ENCODE peak calls at places on chromosomes 16 and 17, in eight cellular contexts. One of them, this sample, is unnamed.

GRCh38 chr16:48479955-48480354 is 94.7 kb upstream of the SIAH1 start:
- DNase-seq in SK-N-SH: no peak
- DNase-seq in K562: no peak
- DNase-seq in GM12878: no peak
- DNase-seq in HepG2: peak
- DNase-seq in H1: no peak
- DNase-seq in GM23338: no peak
- DNase-seq in HCT116: no peak
- DNase-seq in this sample: no peak

GRCh38 chr16:86045601-86045971 is 146.6 kb downstream of the IRF8 start:
- DNase-seq in SK-N-SH: no peak
- DNase-seq in HepG2: no peak
- DNase-seq in H1: no peak
- DNase-seq in HCT116: no peak
- DNase-seq in GM12878: no peak
- DNase-seq in GM23338: no peak
- DNase-seq in K562: no peak
- DNase-seq in this sample: no peak

GRCh38 chr17:34872640-34873039 is 88.6 kb downstream of the CCT6B start:
- DNase-seq in GM12878: no peak
- DNase-seq in SK-N-SH: no peak
- DNase-seq in HepG2: no peak
- DNase-seq in K562: no peak
- DNase-seq in GM23338: no peak
- DNase-seq in HCT116: no peak
- DNase-seq in H1: no peak
- DNase-seq in this sample: no peak

GRCh38 chr16:14324581-14324980 is 253.5 kb downstream of the MRTFB start:
- DNase-seq in HepG2: no peak
- DNase-seq in GM12878: no peak
- DNase-seq in GM23338: no peak
- DNase-seq in SK-N-SH: no peak
- DNase-seq in H1: no peak
- DNase-seq in K562: no peak
- DNase-seq in HCT116: no peak
- DNase-seq in this sample: peak

GRCh38 chr16:77874347-77874746 is 86.0 kb downstream of the VAT1L start:
- DNase-seq in SK-N-SH: no peak
- DNase-seq in H1: no peak
- DNase-seq in GM23338: no peak
- DNase-seq in HCT116: no peak
- DNase-seq in GM12878: no peak
- DNase-seq in K562: no peak
- DNase-seq in HepG2: no peak
- DNase-seq in this sample: no peak

GRCh38 chr17:81044764-81045589 is 10.0 kb downstream of the BAIAP2 start:
- DNase-seq in HCT116: no peak
- DNase-seq in GM12878: no peak
- DNase-seq in SK-N-SH: peak
- DNase-seq in HepG2: peak
- DNase-seq in K562: peak
- DNase-seq in GM23338: no peak
- DNase-seq in H1: no peak
- DNase-seq in this sample: peak

GRCh38 chr17:1227917-1228751 is 42.1 kb upstream of the BHLHA9 start:
- DNase-seq in GM12878: peak
- DNase-seq in H1: no peak
- DNase-seq in GM23338: peak
- DNase-seq in HCT116: no peak
- DNase-seq in HepG2: no peak
- DNase-seq in SK-N-SH: no peak
- DNase-seq in K562: no peak
- DNase-seq in this sample: no peak

GRCh38 chr16:57900796-57901479 is 70.0 kb downstream of the CNGB1 start:
- DNase-seq in H1: no peak
- DNase-seq in K562: no peak
- DNase-seq in HepG2: no peak
- DNase-seq in GM23338: no peak
- DNase-seq in GM12878: no peak
- DNase-seq in SK-N-SH: no peak
- DNase-seq in HCT116: no peak
- DNase-seq in this sample: no peak

GRCh38 chr16:84735846-84736586 is 36.2 kb downstream of the USP10 start:
- DNase-seq in K562: no peak
- DNase-seq in HCT116: no peak
- DNase-seq in SK-N-SH: peak
- DNase-seq in GM23338: no peak
- DNase-seq in GM12878: no peak
- DNase-seq in H1: no peak
- DNase-seq in HepG2: peak
- DNase-seq in this sample: no peak

GRCh38 chr17:1625507-1626080 is 3.0 kb downstream of the SLC43A2 start:
- DNase-seq in GM23338: no peak
- DNase-seq in HCT116: no peak
- DNase-seq in K562: peak
- DNase-seq in GM12878: no peak
- DNase-seq in H1: no peak
- DNase-seq in HepG2: no peak
- DNase-seq in SK-N-SH: no peak
- DNase-seq in this sample: peak

GRCh38 chr16:30377812-30378235 is 3.2 kb downstream of the MYL11 start:
- DNase-seq in SK-N-SH: peak
- DNase-seq in GM12878: peak
- DNase-seq in HepG2: peak
- DNase-seq in GM23338: peak
- DNase-seq in HCT116: peak
- DNase-seq in H1: no peak
- DNase-seq in K562: peak
- DNase-seq in this sample: peak

GRCh38 chr16:2429771-2430663 is 770 bp downstream of the CCNF start:
- DNase-seq in GM23338: peak
- DNase-seq in GM12878: no peak
- DNase-seq in K562: peak
- DNase-seq in HepG2: peak
- DNase-seq in HCT116: no peak
- DNase-seq in SK-N-SH: peak
- DNase-seq in H1: no peak
- DNase-seq in this sample: peak

GRCh38 chr17:76585649-76586593 is at the start of gene ST6GALNAC2:
- DNase-seq in GM23338: peak
- DNase-seq in HepG2: peak
- DNase-seq in K562: no peak
- DNase-seq in SK-N-SH: peak
- DNase-seq in H1: no peak
- DNase-seq in GM12878: no peak
- DNase-seq in HCT116: peak
- DNase-seq in this sample: peak

GRCh38 chr17:44924107-44924544 is 8.8 kb upstream of the GFAP start:
- DNase-seq in GM12878: no peak
- DNase-seq in HepG2: no peak
- DNase-seq in K562: no peak
- DNase-seq in H1: no peak
- DNase-seq in GM23338: no peak
- DNase-seq in HCT116: no peak
- DNase-seq in SK-N-SH: no peak
- DNase-seq in this sample: no peak

GRCh38 chr17:81556863-81557262 is 4.7 kb upstream of the FAAP100 start:
- DNase-seq in K562: no peak
- DNase-seq in SK-N-SH: no peak
- DNase-seq in GM23338: no peak
- DNase-seq in HepG2: no peak
- DNase-seq in HCT116: no peak
- DNase-seq in H1: no peak
- DNase-seq in GM12878: no peak
- DNase-seq in this sample: no peak

GRCh38 chr16:78161023-78161729 is 61.7 kb downstream of the WWOX start:
- DNase-seq in H1: no peak
- DNase-seq in GM12878: no peak
- DNase-seq in GM23338: no peak
- DNase-seq in K562: no peak
- DNase-seq in SK-N-SH: no peak
- DNase-seq in HepG2: no peak
- DNase-seq in HCT116: no peak
- DNase-seq in this sample: no peak

GRCh38 chr16:85366031-85366763 is 246.9 kb upstream of the GSE1 start:
- DNase-seq in K562: no peak
- DNase-seq in HepG2: no peak
- DNase-seq in SK-N-SH: peak
- DNase-seq in H1: no peak
- DNase-seq in GM12878: no peak
- DNase-seq in HCT116: no peak
- DNase-seq in GM23338: peak
- DNase-seq in this sample: no peak

DNA sequence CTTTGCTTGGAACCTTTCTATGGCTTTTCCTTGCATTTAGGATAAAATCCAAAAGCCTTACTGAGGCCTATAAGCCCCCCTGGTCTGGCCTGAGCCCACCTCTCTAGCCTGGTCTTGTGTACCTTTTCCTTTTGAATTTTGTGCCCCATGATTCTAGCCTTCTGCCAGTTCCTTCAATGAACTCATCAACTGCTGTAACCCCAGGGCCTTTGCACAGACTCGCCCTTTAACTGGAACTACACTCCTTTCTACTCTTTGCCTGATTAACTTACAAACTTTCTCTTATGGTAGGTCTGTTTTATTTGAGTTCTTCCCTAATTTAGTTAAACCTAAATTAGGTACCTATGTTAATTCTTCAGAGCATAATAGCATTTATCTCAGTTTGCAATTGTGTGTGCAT is 24.2 kb downstream of the GJD3 start:
- DNase-seq in SK-N-SH: no peak
- DNase-seq in GM23338: no peak
- DNase-seq in GM12878: no peak
- DNase-seq in HCT116: no peak
- DNase-seq in K562: no peak
- DNase-seq in HepG2: no peak
- DNase-seq in H1: no peak
- DNase-seq in this sample: no peak
- H3K4me2 ChIP-seq in SK-N-SH: peak
- H3K4me2 ChIP-seq in GM23338: peak
- H3K4me2 ChIP-seq in GM12878: peak
- H3K4me2 ChIP-seq in HCT116: peak
- H3K4me2 ChIP-seq in K562: peak
- H3K4me2 ChIP-seq in HepG2: peak
- H3K4me2 ChIP-seq in H1: no peak
- H3K4me2 ChIP-seq in this sample: no peak

GRCh38 chr17:40501499-40501911 is at the start of gene TNS4:
- DNase-seq in GM12878: no peak
- DNase-seq in HCT116: peak
- DNase-seq in SK-N-SH: no peak
- DNase-seq in H1: no peak
- DNase-seq in GM23338: no peak
- DNase-seq in K562: no peak
- DNase-seq in HepG2: peak
- DNase-seq in this sample: no peak

GRCh38 chr17:40500709-40501108 is 714 bp downstream of the TNS4 start:
- DNase-seq in HepG2: no peak
- DNase-seq in GM12878: no peak
- DNase-seq in GM23338: no peak
- DNase-seq in H1: no peak
- DNase-seq in SK-N-SH: no peak
- DNase-seq in K562: no peak
- DNase-seq in HCT116: no peak
- DNase-seq in this sample: no peak

GRCh38 chr17:40498281-40499084 is 2.9 kb downstream of the TNS4 start:
- DNase-seq in GM12878: no peak
- DNase-seq in HCT116: no peak
- DNase-seq in HepG2: no peak
- DNase-seq in SK-N-SH: no peak
- DNase-seq in GM23338: no peak
- DNase-seq in H1: no peak
- DNase-seq in K562: no peak
- DNase-seq in this sample: no peak

GRCh38 chr17:40500190-40500589 is 1.2 kb downstream of the TNS4 start:
- DNase-seq in SK-N-SH: no peak
- DNase-seq in HCT116: no peak
- DNase-seq in K562: no peak
- DNase-seq in GM23338: no peak
- DNase-seq in GM12878: no peak
- DNase-seq in H1: no peak
- DNase-seq in HepG2: no peak
- DNase-seq in this sample: no peak

GRCh38 chr17:40499551-40500189 is 1.8 kb downstream of the TNS4 start:
- DNase-seq in H1: no peak
- DNase-seq in HepG2: peak
- DNase-seq in K562: no peak
- DNase-seq in GM23338: peak
- DNase-seq in SK-N-SH: peak
- DNase-seq in HCT116: no peak
- DNase-seq in GM12878: no peak
- DNase-seq in this sample: peak
- TF ChIP-seq POLR2AphosphoS5 in H1: no peak
- TF ChIP-seq POLR2AphosphoS5 in HepG2: no peak
- TF ChIP-seq POLR2AphosphoS5 in K562: no peak
- TF ChIP-seq POLR2AphosphoS5 in GM23338: peak
- TF ChIP-seq POLR2AphosphoS5 in SK-N-SH: no peak
- TF ChIP-seq POLR2AphosphoS5 in HCT116: no peak
- TF ChIP-seq POLR2AphosphoS5 in GM12878: no peak
- TF ChIP-seq POLR2AphosphoS5 in this sample: no peak

DNA sequence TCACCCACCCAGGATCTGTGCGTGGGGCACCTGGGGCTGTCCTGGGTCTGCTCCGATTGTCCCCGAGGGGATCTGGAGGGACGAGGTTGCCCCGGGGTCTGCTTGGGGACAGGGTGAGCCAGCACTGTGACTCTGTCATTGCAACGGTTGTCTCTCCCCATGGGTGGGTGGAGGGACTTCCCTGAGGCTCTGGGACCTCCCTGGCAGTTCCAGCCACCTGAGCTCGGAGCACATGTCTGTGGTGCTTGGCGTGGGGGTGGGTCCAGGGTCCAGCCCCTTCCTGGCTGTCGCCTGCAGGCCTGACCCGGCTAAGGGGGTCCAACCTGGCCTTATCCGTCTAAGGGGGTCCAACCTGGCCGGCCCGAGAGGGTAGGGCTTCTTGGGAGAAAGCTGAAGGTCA is 8.5 kb upstream of the CBFA2T3 start:
- DNase-seq in GM23338: no peak
- DNase-seq in HCT116: no peak
- DNase-seq in GM12878: no peak
- DNase-seq in SK-N-SH: no peak
- DNase-seq in HepG2: no peak
- DNase-seq in H1: no peak
- DNase-seq in K562: no peak
- DNase-seq in this sample: no peak
- H3K4me2 ChIP-seq in GM23338: no peak
- H3K4me2 ChIP-seq in HCT116: no peak
- H3K4me2 ChIP-seq in GM12878: peak
- H3K4me2 ChIP-seq in SK-N-SH: no peak
- H3K4me2 ChIP-seq in HepG2: no peak
- H3K4me2 ChIP-seq in H1: no peak
- H3K4me2 ChIP-seq in K562: no peak
- H3K4me2 ChIP-seq in this sample: no peak

DNA sequence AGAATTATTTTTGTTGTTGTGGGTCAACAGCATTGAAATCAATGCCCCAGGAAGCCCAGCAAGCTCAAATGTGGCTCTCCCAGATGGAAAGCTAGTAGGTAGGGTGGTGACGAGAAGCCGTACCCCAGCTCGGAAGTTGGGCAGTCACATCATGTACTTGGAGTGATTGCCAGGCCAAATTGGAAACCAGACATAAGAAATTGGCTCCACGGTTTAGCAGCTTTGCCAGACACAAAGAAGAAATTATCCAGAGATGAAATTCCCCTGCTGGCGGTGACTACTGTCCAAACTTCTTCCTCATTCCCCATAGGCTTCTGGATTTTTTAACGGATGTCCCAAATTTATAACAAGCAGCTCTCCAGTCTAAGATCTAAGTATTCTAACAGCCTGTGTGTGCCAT is 95.9 kb downstream of the OR1D5 start:
- DNase-seq in GM12878: no peak
- DNase-seq in K562: no peak
- DNase-seq in HCT116: no peak
- DNase-seq in SK-N-SH: no peak
- DNase-seq in HepG2: no peak
- DNase-seq in GM23338: no peak
- DNase-seq in H1: no peak
- DNase-seq in this sample: no peak
- TF ChIP-seq POLR2AphosphoS5 in GM12878: no peak
- TF ChIP-seq POLR2AphosphoS5 in K562: no peak
- TF ChIP-seq POLR2AphosphoS5 in HCT116: no peak
- TF ChIP-seq POLR2AphosphoS5 in SK-N-SH: no peak
- TF ChIP-seq POLR2AphosphoS5 in HepG2: no peak
- TF ChIP-seq POLR2AphosphoS5 in GM23338: no peak
- TF ChIP-seq POLR2AphosphoS5 in H1: no peak
- TF ChIP-seq POLR2AphosphoS5 in this sample: no peak

This sample was measured in endothelial cell of umbilical vein.